ENCODE peak calls at places on chromosomes 1 and 21, in nine cellular contexts. V is endothelial cell; G is DMS 273 treated with DMSO at 0.1 percent for 48 hours; A is AG09309; R is stimulated activated CD4-positive, alpha-beta T cell treated with anti-CD3 and anti-CD28 coated beads, Interleukin-4, amount 100 ng/mL, for 48 hours; M is NCI-H446 treated with DMSO at 0.1 percent for 48 hours; W is left ventricle myocardium inferior; K is IMR-90; J is activated CD8-positive, alpha-beta memory T cell treated with anti-CD3 and anti-CD28 coated beads, Interleukin-2, amount 50 U/mL, for 4 hours. T is an unnamed sample.

GRCh38 chr1:37862330-37862729 is 2.9 kb upstream of the MTF1 start:
- DNase-seq in V (no peak), G (no peak), A (no peak), R (no peak), M (no peak), W (no peak), K (no peak), J (no peak), T (no peak)

GRCh38 chr1:226135059-226135651 is 51.4 kb downstream of the ACBD3 start:
- DNase-seq in V (no peak), G (peak; percentile 69), A (no peak), R (no peak), M (peak; percentile 68), W (peak; percentile 45), K (no peak), J (no peak), T (no peak)

GRCh38 chr1:37486680-37487618 is 12.6 kb downstream of the ZC3H12A start:
- DNase-seq in V (peak; percentile 88), G (peak; percentile 46), A (no peak), R (no peak), M (peak; percentile 18), W (peak; percentile 79), K (peak; percentile 65), J (peak; percentile 83), T (no peak)

GRCh38 chr1:89952021-89952995 is 42.6 kb upstream of the ZNF326 start:
- DNase-seq in V (no peak), G (no peak), A (peak; percentile 38), R (no peak), M (no peak), W (no peak), K (peak; percentile 90), J (no peak), T (peak; percentile 83)

GRCh38 chr1:85225624-85226380 is 25.0 kb upstream of the SYDE2 start:
- DNase-seq in V (no peak), G (no peak), A (no peak), R (no peak), M (no peak), W (no peak), K (no peak), J (no peak), T (no peak)

GRCh38 chr21:42496839-42497202 is 797 bp upstream of the RSPH1 start:
- DNase-seq in V (no peak), G (no peak), A (no peak), R (no peak), M (no peak), W (no peak), K (no peak), J (no peak), T (no peak)

GRCh38 chr1:158180741-158181576 is at the start of gene CD1D:
- DNase-seq in V (peak; percentile 40), G (no peak), A (no peak), R (no peak), M (no peak), W (peak; percentile 33), K (no peak), J (no peak), T (no peak)

GRCh38 chr1:89557954-89558353 is 33.3 kb downstream of the LRRC8B start:
- DNase-seq in V (no peak), G (no peak), A (no peak), R (no peak), M (no peak), W (no peak), K (no peak), J (peak; percentile 23), T (no peak)

GRCh38 chr1:85200367-85200869 is 398 bp downstream of the SYDE2 start:
- DNase-seq in V (peak; percentile 42), G (peak; percentile 7), A (no peak), R (no peak), M (no peak), W (no peak), K (no peak), J (peak; percentile 36), T (no peak)

GRCh38 chr21:26199471-26199870 is 28.9 kb upstream of the APP start:
- DNase-seq in V (no peak), G (no peak), A (peak; percentile 67), R (no peak), M (no peak), W (no peak), K (peak; percentile 82), J (no peak), T (no peak)

GRCh38 chr1:182671779-182672486 is 12.5 kb downstream of the RGS8 start:
- DNase-seq in V (no peak), G (peak; percentile 46), A (no peak), R (no peak), M (peak; percentile 15), W (no peak), K (no peak), J (no peak), T (no peak)

GRCh38 chr1:40389871-40390560 is 16.5 kb downstream of the SMAP2 start:
- DNase-seq in V (no peak), G (no peak), A (peak; percentile 89), R (no peak), M (no peak), W (no peak), K (peak; percentile 93), J (no peak), T (peak; percentile 22)

GRCh38 chr21:29175408-29176147 is 45.1 kb downstream of the MAP3K7CL start:
- DNase-seq in V (no peak), G (no peak), A (no peak), R (no peak), M (no peak), W (no peak), K (peak; percentile 75), J (no peak), T (no peak)

GRCh38 chr21:35014302-35015044 is 34.6 kb downstream of the RUNX1 start:
- DNase-seq in V (no peak), G (no peak), A (no peak), R (no peak), M (no peak), W (no peak), K (peak; percentile 33), J (no peak), T (no peak)

GRCh38 chr1:53450225-53450624 is 9.0 kb upstream of the DMRTB1 start:
- DNase-seq in V (no peak), G (no peak), A (no peak), R (no peak), M (no peak), W (no peak), K (no peak), J (no peak), T (no peak)

GRCh38 chr1:18241932-18242331 is 134.3 kb downstream of the IGSF21 start:
- DNase-seq in V (no peak), G (no peak), A (no peak), R (no peak), M (no peak), W (no peak), K (no peak), J (no peak), T (no peak)

GRCh38 chr1:59061876-59062275 is 235.0 kb upstream of the FGGY start:
- DNase-seq in V (no peak), G (no peak), A (peak; percentile 85), R (no peak), M (peak; percentile 11), W (peak; percentile 65), K (peak; percentile 90), J (no peak), T (no peak)

GRCh38 chr1:196481616-196482015 is 126.6 kb downstream of the KCNT2 start:
- DNase-seq in V (no peak), G (no peak), A (no peak), R (no peak), M (no peak), W (no peak), K (peak; percentile 7), J (no peak), T (no peak)

GRCh38 chr1:170978371-170978900 is 43.1 kb downstream of the MROH9 start:
- DNase-seq in V (no peak), G (no peak), A (no peak), R (no peak), M (no peak), W (no peak), K (no peak), J (no peak), T (no peak)

GRCh38 chr1:53315456-53316048 is 12.3 kb downstream of the LRP8 start:
- DNase-seq in V (no peak), G (no peak), A (no peak), R (no peak), M (no peak), W (no peak), K (no peak), J (no peak), T (no peak)

GRCh38 chr1:216702170-216702569 is 21.1 kb downstream of the ESRRG start:
- DNase-seq in V (no peak), G (no peak), A (no peak), R (no peak), M (no peak), W (no peak), K (no peak), J (no peak), T (no peak)

GRCh38 chr1:226631229-226632000 is 82.9 kb downstream of the STUM start:
- DNase-seq in V (no peak), G (no peak), A (no peak), R (no peak), M (no peak), W (no peak), K (no peak), J (no peak), T (no peak)

T was measured in epithelial cell of proximal tubule.